ENCODE peak calls at places on chromosomes 16 and 17, in nine cellular contexts. R, D, U, O, M, S, C, Z and G are unnamed samples.
A peak's percentile ranks its signal among the peaks of the same experiment; 100 is the strongest.

GRCh38 chr17:32943206-32943605 is 15.3 kb downstream of the TMEM98 start:
- DNase-seq in R (peak; percentile 35), D (no peak), U (no peak), O (no peak), M (peak; percentile 34), S (no peak), C (peak; percentile 78), Z (no peak), G (no peak)

GRCh38 chr17:35752945-35753764 is at the start of gene GAS2L2:
- DNase-seq in R (peak; percentile 75), D (no peak), U (no peak), O (no peak), M (no peak), S (no peak), C (peak; percentile 53), Z (no peak), G (no peak)

GRCh38 chr17:76498886-76499667 is 2.1 kb downstream of the RHBDF2 start:
- DNase-seq in R (no peak), D (no peak), U (no peak), O (no peak), M (no peak), S (no peak), C (peak; percentile 49), Z (no peak), G (no peak)

GRCh38 chr16:80460004-80460403 is 80.8 kb upstream of the DYNLRB2 start:
- DNase-seq in R (no peak), D (no peak), U (no peak), O (no peak), M (no peak), S (no peak), C (no peak), Z (no peak), G (no peak)

GRCh38 chr17:18246880-18247612 is 11.5 kb downstream of the FLII start:
- DNase-seq in R (peak; percentile 99), D (peak; percentile 65), U (peak; percentile 68), O (peak; percentile 57), M (peak; percentile 95), S (no peak), C (peak; percentile 80), Z (no peak), G (no peak)

GRCh38 chr16:25031441-25032307 is 16.5 kb upstream of the ARHGAP17 start:
- DNase-seq in R (peak; percentile 98), D (peak; percentile 93), U (peak; percentile 97), O (peak; percentile 88), M (peak; percentile 87), S (peak; percentile 97), C (peak; percentile 89), Z (peak; percentile 86), G (peak; percentile 87)

GRCh38 chr17:39402890-39403605 is 1.6 kb upstream of the FBXL20 start:
- DNase-seq in R (peak; percentile 54), D (no peak), U (no peak), O (no peak), M (no peak), S (peak; percentile 10), C (peak; percentile 28), Z (no peak), G (no peak)

GRCh38 chr17:40490289-40490853 is 11.1 kb downstream of the TNS4 start:
- DNase-seq in R (peak; percentile 94), D (peak; percentile 62), U (peak; percentile 70), O (peak; percentile 75), M (no peak), S (no peak), C (no peak), Z (peak; percentile 85), G (peak; percentile 59)

GRCh38 chr17:64355536-64356303 is 34.9 kb downstream of the PECAM1 start:
- DNase-seq in R (no peak), D (no peak), U (no peak), O (no peak), M (no peak), S (no peak), C (no peak), Z (no peak), G (no peak)

GRCh38 chr17:80833952-80834895 is 157.4 kb upstream of the CHMP6 start:
- DNase-seq in R (no peak), D (no peak), U (no peak), O (peak; percentile 76), M (no peak), S (no peak), C (no peak), Z (no peak), G (no peak)

GRCh38 chr17:2054262-2054739 is 602 bp upstream of the HIC1 start:
- DNase-seq in R (peak; percentile 84), D (peak; percentile 57), U (no peak), O (peak; percentile 64), M (no peak), S (no peak), C (no peak), Z (peak; percentile 60), G (no peak)

GRCh38 chr17:27671591-27671910 is 40.6 kb downstream of the LGALS9 start:
- DNase-seq in R (no peak), D (no peak), U (no peak), O (no peak), M (no peak), S (no peak), C (no peak), Z (no peak), G (no peak)

GRCh38 chr17:7940034-7940433 is 8.0 kb downstream of the CNTROB start:
- DNase-seq in R (no peak), D (no peak), U (no peak), O (no peak), M (no peak), S (no peak), C (no peak), Z (no peak), G (no peak)

DNA sequence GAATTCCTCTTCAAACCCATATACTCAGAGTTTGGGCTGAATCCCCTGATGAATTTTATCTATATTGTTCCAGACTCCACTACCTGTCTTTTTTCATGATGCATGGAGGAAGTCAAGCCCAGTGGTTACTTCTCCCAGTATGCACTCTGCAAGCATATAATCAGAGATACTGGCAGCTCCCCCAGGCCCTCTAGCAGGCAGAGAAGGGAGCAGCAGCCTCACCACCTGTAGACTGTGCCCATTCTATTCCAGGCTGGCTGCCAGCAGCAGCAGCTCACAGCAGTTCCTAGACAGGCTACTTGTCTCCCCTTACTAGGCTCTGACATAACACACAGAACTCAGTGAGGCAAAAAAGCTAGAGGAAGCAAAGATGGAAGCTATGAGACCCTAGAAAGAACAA is 3.4 kb downstream of the MKS1 start:
- DNase-seq in R (peak; percentile 67), D (no peak), U (no peak), O (no peak), M (no peak), S (no peak), C (no peak), Z (no peak), G (no peak)
- TF ChIP-seq CTCF in R (no peak), D (no peak), U (no peak), O (no peak), M (no peak), S (peak; percentile 3), C (no peak), Z (no peak), G (no peak)

DNA sequence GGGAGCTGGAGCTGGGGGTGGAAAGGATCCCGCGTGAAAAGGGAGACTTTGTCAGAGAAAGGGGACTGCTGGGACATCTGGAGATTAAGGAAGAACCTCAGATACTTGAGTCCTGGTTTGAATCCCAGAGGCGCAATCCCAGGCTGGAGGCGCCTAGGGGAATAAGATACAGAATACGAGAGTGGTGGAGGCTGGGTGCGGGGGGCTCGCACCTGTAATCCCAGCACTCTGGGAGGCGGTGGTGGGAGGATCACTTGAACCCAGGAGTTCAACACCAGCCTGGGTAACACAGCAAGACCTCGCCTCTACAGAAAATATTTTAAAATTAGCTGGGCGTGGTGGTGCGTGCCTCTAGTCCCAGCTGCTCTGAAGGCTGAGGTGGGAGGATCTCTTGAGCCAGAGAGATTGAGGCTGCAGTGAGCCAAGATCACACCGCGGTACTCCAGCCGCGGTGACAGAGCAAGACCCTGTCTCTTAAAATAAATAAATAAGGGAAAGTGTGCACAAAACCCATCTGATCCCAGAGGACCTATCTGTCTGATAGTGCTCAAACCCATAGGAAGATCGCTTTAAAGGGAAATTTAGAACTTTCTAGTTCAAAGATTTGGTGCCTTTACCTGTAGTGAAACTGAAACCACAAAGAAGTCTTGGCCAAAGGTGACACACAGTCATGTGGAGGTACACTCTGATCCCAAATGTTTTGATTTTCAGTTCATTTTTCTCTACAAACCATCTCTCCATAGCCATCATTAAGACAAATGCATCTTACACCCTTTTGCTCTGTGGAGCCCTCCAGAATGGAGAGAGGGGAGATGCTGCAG is 625 bp upstream of the SCRN2 start:
- DNase-seq in R (no peak), D (no peak), U (no peak), O (no peak), M (no peak), S (peak; percentile 53), C (no peak), Z (no peak), G (no peak)
- H3K4me3 ChIP-seq in R (no peak overlapping the region), D (peak overlapping the region; percentile 85), U (no peak overlapping the region), O (no peak overlapping the region), M (peak overlapping the region; percentile 62), S (peak overlapping the region; percentile 90), C (no peak overlapping the region), Z (peak overlapping the region; percentile 59), G (peak overlapping the region; percentile 82)

GRCh38 chr17:55546481-55546880 is 35.2 kb upstream of the SMIM36 start:
- DNase-seq in R (no peak), D (no peak), U (no peak), O (no peak), M (no peak), S (no peak), C (no peak), Z (no peak), G (no peak)
- H3K9me3 ChIP-seq in R (peaks cover 6% of the 10 kb centered on the region), D (no peaks in the 10 kb centered on the region), U (no peaks in the 10 kb centered on the region), O (no peaks in the 10 kb centered on the region), M (no peaks in the 10 kb centered on the region), S (no peaks in the 10 kb centered on the region), C (no peaks in the 10 kb centered on the region), Z (no peaks in the 10 kb centered on the region), G (no peaks in the 10 kb centered on the region)

GRCh38 chr16:10200823-10201571 is 18.8 kb upstream of the GRIN2A start:
- DNase-seq in R (no peak), D (no peak), U (no peak), O (no peak), M (no peak), S (no peak), C (no peak), Z (no peak), G (no peak)

GRCh38 chr16:10206215-10206614 is 24.0 kb upstream of the GRIN2A start:
- DNase-seq in R (no peak), D (peak; percentile 67), U (no peak), O (no peak), M (no peak), S (no peak), C (no peak), Z (no peak), G (no peak)

GRCh38 chr16:10205688-10206087 is 23.5 kb upstream of the GRIN2A start:
- DNase-seq in R (no peak), D (no peak), U (no peak), O (no peak), M (no peak), S (no peak), C (no peak), Z (no peak), G (no peak)

GRCh38 chr16:10206865-10207264 is 24.6 kb upstream of the GRIN2A start:
- DNase-seq in R (no peak), D (no peak), U (no peak), O (no peak), M (no peak), S (no peak), C (no peak), Z (no peak), G (no peak)

DNA sequence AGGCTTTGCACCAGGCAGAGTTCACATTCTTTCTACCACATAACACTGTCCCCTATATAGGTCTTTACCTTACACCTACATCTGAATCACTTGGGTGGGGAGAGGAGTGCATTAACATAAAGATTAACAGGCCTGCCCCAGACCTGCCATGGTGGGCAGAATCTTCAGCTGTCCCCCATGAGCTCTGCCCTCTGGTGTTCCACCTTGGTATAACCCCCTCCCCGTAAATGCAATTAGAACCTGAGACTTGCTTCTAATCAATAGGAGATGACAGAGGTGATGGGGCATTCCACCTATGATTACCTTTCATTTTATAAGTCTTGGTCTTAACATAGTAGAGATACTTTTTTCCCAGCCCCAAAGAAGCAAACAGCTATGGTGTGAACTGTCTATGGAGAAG is 20.4 kb upstream of the GRIN2A start:
- DNase-seq in R (peak; percentile 59), D (no peak), U (no peak), O (no peak), M (no peak), S (no peak), C (no peak), Z (no peak), G (no peak)
- TF ChIP-seq CTCF in R (peak; percentile 65), D (no peak), U (no peak), O (no peak), M (no peak), S (peak; percentile 18), C (no peak), Z (no peak), G (no peak)